ENCODE peak calls at places on chromosomes 4 and X, in nine cellular contexts. One of them, this sample, is unnamed.

GRCh38 chr4:182449186-182449880 is 206.1 kb downstream of the TENM3 start:
- DNase-seq in GM23338: peak
- DNase-seq in adipocyte: no peak
- DNase-seq in GM03348: no peak
- DNase-seq in posterior cingulate gyrus: no peak
- DNase-seq in activated naive CD8-positive, alpha-beta T cell treated with anti-CD3 and anti-CD28 coated beads for 36 hours: no peak
- DNase-seq in ACHN: peak
- DNase-seq in RWPE2: peak
- DNase-seq in ovary: no peak
- DNase-seq in this sample: peak

GRCh38 chr4:11446156-11446811 is 17.6 kb upstream of the HS3ST1 start:
- DNase-seq in GM23338: no peak
- DNase-seq in adipocyte: peak
- DNase-seq in GM03348: no peak
- DNase-seq in posterior cingulate gyrus: no peak
- DNase-seq in activated naive CD8-positive, alpha-beta T cell treated with anti-CD3 and anti-CD28 coated beads for 36 hours: no peak
- DNase-seq in ACHN: no peak
- DNase-seq in RWPE2: no peak
- DNase-seq in ovary: no peak
- DNase-seq in this sample: no peak

GRCh38 chr4:47744253-47744652 is 93.6 kb downstream of the CORIN start:
- DNase-seq in GM23338: no peak
- DNase-seq in adipocyte: no peak
- DNase-seq in GM03348: no peak
- DNase-seq in posterior cingulate gyrus: no peak
- DNase-seq in activated naive CD8-positive, alpha-beta T cell treated with anti-CD3 and anti-CD28 coated beads for 36 hours: no peak
- DNase-seq in ACHN: peak
- DNase-seq in RWPE2: no peak
- DNase-seq in ovary: no peak
- DNase-seq in this sample: no peak

GRCh38 chrX:10138726-10139125 is 18.0 kb upstream of the CLCN4 start:
- DNase-seq in GM23338: no peak
- DNase-seq in adipocyte: no peak
- DNase-seq in GM03348: no peak
- DNase-seq in posterior cingulate gyrus: no peak
- DNase-seq in activated naive CD8-positive, alpha-beta T cell treated with anti-CD3 and anti-CD28 coated beads for 36 hours: no peak
- DNase-seq in ACHN: no peak
- DNase-seq in RWPE2: no peak
- DNase-seq in ovary: no peak
- DNase-seq in this sample: no peak

GRCh38 chr4:26263165-26263564 is 57.6 kb upstream of the RBPJ start:
- DNase-seq in GM23338: peak
- DNase-seq in adipocyte: no peak
- DNase-seq in GM03348: no peak
- DNase-seq in posterior cingulate gyrus: no peak
- DNase-seq in activated naive CD8-positive, alpha-beta T cell treated with anti-CD3 and anti-CD28 coated beads for 36 hours: no peak
- DNase-seq in ACHN: no peak
- DNase-seq in RWPE2: no peak
- DNase-seq in ovary: no peak
- DNase-seq in this sample: no peak

GRCh38 chrX:98357146-98357545 is 1473.4 kb downstream of the RPA4 start:
- DNase-seq in GM23338: no peak
- DNase-seq in adipocyte: no peak
- DNase-seq in GM03348: no peak
- DNase-seq in posterior cingulate gyrus: no peak
- DNase-seq in activated naive CD8-positive, alpha-beta T cell treated with anti-CD3 and anti-CD28 coated beads for 36 hours: no peak
- DNase-seq in ACHN: no peak
- DNase-seq in RWPE2: no peak
- DNase-seq in ovary: no peak
- DNase-seq in this sample: no peak

GRCh38 chr4:124152130-124152529 is 560.4 kb downstream of the ANKRD50 start:
- DNase-seq in GM23338: no peak
- DNase-seq in adipocyte: no peak
- DNase-seq in GM03348: peak
- DNase-seq in posterior cingulate gyrus: no peak
- DNase-seq in activated naive CD8-positive, alpha-beta T cell treated with anti-CD3 and anti-CD28 coated beads for 36 hours: no peak
- DNase-seq in ACHN: no peak
- DNase-seq in RWPE2: no peak
- DNase-seq in ovary: no peak
- DNase-seq in this sample: no peak

GRCh38 chrX:119516157-119516702 is 48.0 kb downstream of the SLC25A5 start:
- DNase-seq in GM23338: peak
- DNase-seq in adipocyte: peak
- DNase-seq in GM03348: peak
- DNase-seq in posterior cingulate gyrus: peak
- DNase-seq in activated naive CD8-positive, alpha-beta T cell treated with anti-CD3 and anti-CD28 coated beads for 36 hours: peak
- DNase-seq in ACHN: peak
- DNase-seq in RWPE2: no peak
- DNase-seq in ovary: no peak
- DNase-seq in this sample: peak

GRCh38 chr4:157151711-157152110 is 68.8 kb upstream of the GRIA2 start:
- DNase-seq in GM23338: no peak
- DNase-seq in adipocyte: peak
- DNase-seq in GM03348: peak
- DNase-seq in posterior cingulate gyrus: no peak
- DNase-seq in activated naive CD8-positive, alpha-beta T cell treated with anti-CD3 and anti-CD28 coated beads for 36 hours: no peak
- DNase-seq in ACHN: no peak
- DNase-seq in RWPE2: no peak
- DNase-seq in ovary: no peak
- DNase-seq in this sample: no peak

GRCh38 chrX:63784902-63785692 is at the start of gene ARHGEF9:
- DNase-seq in GM23338: peak
- DNase-seq in adipocyte: peak
- DNase-seq in GM03348: peak
- DNase-seq in posterior cingulate gyrus: peak
- DNase-seq in activated naive CD8-positive, alpha-beta T cell treated with anti-CD3 and anti-CD28 coated beads for 36 hours: no peak
- DNase-seq in ACHN: no peak
- DNase-seq in RWPE2: no peak
- DNase-seq in ovary: peak
- DNase-seq in this sample: no peak